ENCODE peak calls at places on chromosomes 11 and 22, in seven cellular contexts. N is heart right ventricle, J is fibroblast of mammary gland, C is cardiac fibroblast, K is coronary artery, H is hepatocyte, S is type B pancreatic cell. Q is an unnamed sample.

GRCh38 chr22:17786435-17787158 is 12.3 kb upstream of the BID start:
- DNase-seq in H (peak), J (peak), C (peak), N (peak), K (no peak), S (no peak), Q (no peak)

GRCh38 chr22:26632422-26633155 is 10.8 kb downstream of the CRYBA4 start:
- DNase-seq in K (no peak), J (no peak), S (no peak), C (peak), N (peak), H (no peak), Q (no peak)

GRCh38 chr22:20437253-20438065 is at the start of gene SCARF2:
- DNase-seq in S (no peak), K (no peak), J (no peak), N (peak), C (peak), H (peak), Q (no peak)

GRCh38 chr11:112408551-112408950 is 147.9 kb upstream of the PLET1 start:
- DNase-seq in C (no peak), H (no peak), K (no peak), N (no peak), S (no peak), J (no peak), Q (no peak)

GRCh38 chr11:20337526-20338154 is 25.9 kb upstream of the HTATIP2 start:
- DNase-seq in N (no peak), C (peak), K (no peak), J (peak), S (no peak), H (peak), Q (peak)

GRCh38 chr11:65780770-65781151 is at the start of gene AP5B1:
- DNase-seq in J (peak), C (peak), S (no peak), H (peak), N (peak), K (peak), Q (peak)

GRCh38 chr11:24064309-24064903 is 432.4 kb upstream of the LUZP2 start:
- DNase-seq in J (no peak), C (no peak), S (no peak), H (no peak), K (no peak), N (no peak), Q (no peak)

GRCh38 chr11:94400839-94401772 is at the start of gene GPR83:
- DNase-seq in N (no peak), K (peak), C (peak), H (peak), S (no peak), J (no peak), Q (no peak)

GRCh38 chr11:39365809-39366436 is 2093.5 kb downstream of the LRRC4C start:
- DNase-seq in H (peak), S (no peak), J (no peak), C (peak), K (no peak), N (no peak), Q (no peak)

GRCh38 chr22:17121235-17122195 is at the start of gene TMEM121B:
- DNase-seq in S (peak), K (no peak), J (peak), N (peak), C (peak), H (peak), Q (peak)

GRCh38 chr22:41939981-41940852 is 6.7 kb downstream of the CENPM start:
- DNase-seq in S (no peak), J (no peak), K (no peak), C (no peak), H (no peak), N (no peak), Q (peak)

GRCh38 chr11:7965386-7965785 is at the start of gene NLRP10:
- DNase-seq in K (no peak), C (no peak), N (no peak), J (peak), S (no peak), H (no peak), Q (no peak)

GRCh38 chr11:133197425-133197824 is 334.9 kb downstream of the OPCML start:
- DNase-seq in C (no peak), S (no peak), N (no peak), H (no peak), J (no peak), K (no peak), Q (no peak)

GRCh38 chr11:117273550-117274289 is 17.4 kb upstream of the BACE1-AS start:
- DNase-seq in H (peak), N (no peak), S (no peak), J (peak), C (peak), K (no peak), Q (no peak)

GRCh38 chr22:46133588-46133855 is 16.8 kb upstream of the PPARA start:
- DNase-seq in C (no peak), K (no peak), H (no peak), N (no peak), J (no peak), S (no peak), Q (no peak)

GRCh38 chr22:20316217-20316843 is 3.5 kb downstream of the DGCR6L start:
- DNase-seq in N (no peak), K (peak), H (no peak), S (peak), J (no peak), C (no peak), Q (no peak)

GRCh38 chr11:7892059-7892699 is 38.9 kb downstream of the OR10A6 start:
- DNase-seq in H (no peak), N (no peak), J (peak), C (peak), S (no peak), K (no peak), Q (no peak)

GRCh38 chr22:35352214-35353111 is 28.4 kb upstream of the HMOX1 start:
- DNase-seq in N (peak), C (no peak), S (no peak), K (peak), H (no peak), J (peak), Q (peak)

GRCh38 chr11:1161410-1162152 is 3.8 kb downstream of the MUC5AC start:
- DNase-seq in K (peak), N (no peak), H (no peak), J (no peak), S (no peak), C (no peak), Q (no peak)

GRCh38 chr22:22045576-22046335 is 63.2 kb upstream of the TOP3B start:
- DNase-seq in K (no peak), C (no peak), S (no peak), H (no peak), N (no peak), J (no peak), Q (no peak)

DNA sequence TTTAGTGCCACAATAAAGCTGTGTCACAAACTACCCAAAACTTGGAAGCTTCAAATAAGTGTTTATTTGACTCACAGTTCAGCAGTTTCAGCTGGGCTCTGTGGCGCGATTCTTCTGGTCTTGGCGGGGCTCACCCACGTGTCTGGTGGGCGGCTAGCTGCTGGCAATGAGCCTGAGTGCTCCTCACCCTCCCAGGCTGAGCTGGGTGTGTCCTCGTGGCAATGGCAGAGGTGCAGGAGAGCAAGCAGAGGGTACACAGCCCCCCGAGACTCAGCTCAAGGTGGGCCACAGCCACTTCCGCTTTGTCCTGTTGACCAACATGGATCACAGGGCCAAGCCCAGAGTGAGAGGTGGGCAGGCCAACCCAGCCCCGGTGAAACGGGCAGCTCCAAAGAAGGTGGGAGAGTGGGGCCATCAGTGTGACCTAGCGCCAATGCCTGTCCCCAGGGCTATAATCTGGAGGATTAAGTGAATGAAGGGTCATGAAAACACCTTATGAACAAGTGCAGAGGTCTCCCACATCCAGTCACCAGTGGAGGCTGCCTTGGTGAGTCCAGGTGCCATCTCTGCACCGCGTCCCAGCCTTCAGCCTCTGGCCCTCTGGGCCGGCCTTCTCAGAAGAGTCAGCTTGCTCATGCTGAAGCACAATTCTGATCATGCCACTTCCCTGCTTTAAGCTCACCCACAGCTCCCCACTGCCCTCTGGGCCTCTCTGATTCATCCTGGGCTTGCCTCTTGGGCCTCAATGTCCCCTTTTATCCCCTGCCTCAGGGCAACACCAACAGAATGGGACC is 74.6 kb upstream of the RTL6 start:
- DNase-seq in S (peak), H (no peak), K (no peak), C (no peak), J (no peak), N (no peak), Q (no peak)
- TF ChIP-seq CTCF in S (no peak), H (no peak), K (no peak), C (no peak), J (no peak), N (no peak), Q (no peak)

GRCh38 chr11:114180301-114181055 is 115.7 kb upstream of the NNMT start:
- DNase-seq in H (peak), J (peak), K (no peak), S (no peak), N (peak), C (no peak), Q (peak)
- TF ChIP-seq CTCF in H (peak), J (peak), K (peak), S (peak), N (peak), C (peak), Q (peak)

GRCh38 chr22:23591203-23591791 is 11.2 kb upstream of the IGLL1 start:
- DNase-seq in J (peak), N (peak), S (no peak), C (peak), H (peak), K (no peak), Q (peak)
- TF ChIP-seq CTCF in J (peak), N (peak), S (peak), C (peak), H (peak), K (peak), Q (peak)

DNA sequence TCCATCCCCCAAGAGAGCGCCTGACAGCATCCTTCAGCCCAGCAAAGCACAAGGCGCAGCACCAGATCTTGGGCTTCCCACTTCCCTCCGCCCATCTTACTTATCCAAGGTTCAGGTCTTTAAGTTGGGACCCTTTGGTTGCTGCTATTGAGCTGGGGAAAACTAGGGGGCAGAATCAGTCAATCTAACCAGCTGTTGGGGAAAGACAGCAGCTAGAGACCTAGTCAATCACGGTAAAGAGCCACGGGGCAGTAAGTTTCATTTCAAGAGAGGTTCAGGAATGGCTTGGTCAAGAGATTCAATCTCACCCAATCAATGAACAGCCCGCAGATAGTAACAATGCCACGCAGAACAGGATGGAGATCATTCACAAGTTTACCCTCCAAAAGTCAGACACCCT is 1.7 kb downstream of the ABTB2 start:
- DNase-seq in S (no peak), C (no peak), N (no peak), K (no peak), H (no peak), J (no peak), Q (no peak)
- TF ChIP-seq CTCF in S (no peak), C (no peak), N (no peak), K (no peak), H (peak), J (no peak), Q (no peak)

GRCh38 chr11:83671295-83671694 is 385.1 kb upstream of the CCDC90B start:
- DNase-seq in C (no peak), S (no peak), K (no peak), H (no peak), J (peak), N (no peak), Q (no peak)
- TF ChIP-seq CTCF in C (no peak), S (no peak), K (no peak), H (no peak), J (peak), N (no peak), Q (no peak)

GRCh38 chr11:18253222-18253621 is 4.8 kb upstream of the SAA2 start:
- DNase-seq in J (no peak), K (no peak), S (no peak), H (no peak), N (no peak), C (no peak), Q (no peak)
- TF ChIP-seq CTCF in J (no peak), K (no peak), S (no peak), H (no peak), N (no peak), C (no peak), Q (no peak)

GRCh38 chr11:131473510-131473909 is 103.1 kb downstream of the NTM start:
- DNase-seq in S (no peak), J (no peak), K (no peak), H (no peak), N (no peak), C (no peak), Q (no peak)
- TF ChIP-seq CTCF in S (no peak), J (no peak), K (no peak), H (no peak), N (no peak), C (no peak), Q (no peak)

GRCh38 chr11:34839969-34840368 is 76.2 kb downstream of the APIP start:
- DNase-seq in J (no peak), H (no peak), S (no peak), C (no peak), K (no peak), N (no peak), Q (no peak)

GRCh38 chr11:34846467-34846866 is 69.7 kb downstream of the APIP start:
- DNase-seq in K (no peak), N (no peak), J (peak), H (no peak), S (no peak), C (no peak), Q (no peak)

GRCh38 chr11:34837246-34837856 is 78.8 kb downstream of the APIP start:
- DNase-seq in N (no peak), S (no peak), J (no peak), K (no peak), C (no peak), H (no peak), Q (peak)

GRCh38 chr11:34844466-34845112 is 71.6 kb downstream of the APIP start:
- DNase-seq in J (no peak), C (no peak), S (no peak), K (no peak), N (no peak), H (no peak), Q (no peak)

DNA sequence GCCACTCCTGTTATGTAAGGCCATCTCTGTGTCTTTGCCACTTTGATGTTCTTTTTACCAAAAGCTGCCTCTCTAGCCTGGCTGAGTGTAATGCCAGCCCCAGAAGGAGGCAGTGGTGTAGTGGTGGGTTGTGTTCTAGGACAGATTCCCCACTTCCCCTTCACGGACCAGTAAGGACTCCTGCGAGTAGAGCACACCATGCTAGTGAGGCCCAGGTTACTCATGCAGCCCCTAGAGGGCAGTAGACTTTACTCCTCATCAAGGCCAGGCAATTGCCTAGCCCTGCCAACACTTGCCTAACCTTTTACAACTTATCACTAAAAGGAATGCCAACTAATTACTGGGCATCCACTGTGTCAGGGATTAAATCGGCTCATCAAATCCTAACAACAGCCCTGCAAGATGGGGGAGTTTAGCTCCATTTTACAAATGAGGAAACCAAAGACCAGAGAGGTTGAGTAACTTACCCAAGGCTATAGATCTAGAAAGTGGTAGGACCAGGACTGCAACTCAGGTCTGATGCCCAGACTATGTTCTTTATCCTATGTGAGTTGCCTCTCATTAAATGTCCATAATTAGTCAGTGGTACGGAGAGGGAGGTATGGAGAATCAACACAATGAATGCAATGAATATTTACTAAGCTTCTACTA is 75.3 kb downstream of the APIP start:
- DNase-seq in N (no peak), H (peak), J (peak), K (no peak), S (no peak), C (peak), Q (peak)
- TF ChIP-seq CTCF in N (peak), H (peak), J (peak), K (no peak), S (peak), C (peak), Q (peak)

Q was measured in Calu3.